ENCODE peak calls at places on chromosomes 5 and 9, in seven cellular contexts. V is mesendoderm, W is neuronal stem cell, X is IMR-90, J is H1, Z is mesenchymal stem cell, Y is trophoblast cell. M is an unnamed sample.

GRCh38 chr9:137310190-137311052 is 8.3 kb upstream of the NRARP start:
- DNase-seq in Y (peak), X (no peak), J (no peak), W (no peak), V (no peak), Z (no peak), M (peak)

GRCh38 chr9:81492710-81493447 is 196.5 kb downstream of the TLE1 start:
- DNase-seq in J (no peak), V (no peak), X (peak), Z (peak), Y (no peak), W (no peak), M (no peak)

GRCh38 chr5:74885170-74885569 is 19.0 kb upstream of the FAM169A start:
- DNase-seq in W (no peak), V (peak), J (no peak), Y (peak), X (no peak), Z (no peak), M (no peak)

GRCh38 chr5:149147673-149148072 is 6.4 kb downstream of the ABLIM3 start:
- DNase-seq in V (no peak), Y (no peak), W (no peak), Z (no peak), X (peak), J (no peak), M (no peak)

GRCh38 chr9:129995409-129996160 is 47.4 kb downstream of the FNBP1 start:
- DNase-seq in Y (peak), X (peak), J (no peak), Z (peak), W (no peak), V (no peak), M (no peak)

GRCh38 chr9:35882996-35883395 is 12.8 kb upstream of the OR13J1 start:
- DNase-seq in Y (no peak), J (no peak), V (no peak), X (peak), Z (peak), W (no peak), M (no peak)

GRCh38 chr5:54234304-54234938 is 76.0 kb downstream of the ARL15 start:
- DNase-seq in Z (peak), W (no peak), X (peak), Y (peak), J (no peak), V (peak), M (no peak)

GRCh38 chr5:178078197-178078995 is 34.9 kb upstream of the N4BP3 start:
- DNase-seq in Y (peak), Z (peak), W (no peak), X (peak), V (no peak), J (no peak), M (no peak)

GRCh38 chr5:14630706-14631105 is 33.8 kb upstream of the OTULIN start:
- DNase-seq in J (no peak), Z (no peak), Y (no peak), X (no peak), V (no peak), W (no peak), M (no peak)

GRCh38 chr5:159010611-159011497 is 88.9 kb downstream of the EBF1 start:
- DNase-seq in J (no peak), V (peak), X (no peak), W (no peak), Y (no peak), Z (peak), M (no peak)

GRCh38 chr9:111463036-111463435 is 21.1 kb downstream of the ECPAS start:
- DNase-seq in X (no peak), V (no peak), W (no peak), Y (no peak), J (no peak), Z (no peak), M (no peak)

GRCh38 chr5:132557425-132557805 is 638 bp downstream of the RAD50 start:
- DNase-seq in Y (peak), Z (peak), X (peak), W (no peak), J (no peak), V (peak), M (peak)

GRCh38 chr5:112647428-112647827 is 90.3 kb upstream of the APC start:
- DNase-seq in J (peak), Z (no peak), W (no peak), X (no peak), Y (no peak), V (peak), M (peak)

GRCh38 chr5:68288756-68289134 is 73.2 kb downstream of the PIK3R1 start:
- DNase-seq in Z (peak), X (no peak), J (no peak), W (no peak), Y (no peak), V (peak), M (no peak)

DNA sequence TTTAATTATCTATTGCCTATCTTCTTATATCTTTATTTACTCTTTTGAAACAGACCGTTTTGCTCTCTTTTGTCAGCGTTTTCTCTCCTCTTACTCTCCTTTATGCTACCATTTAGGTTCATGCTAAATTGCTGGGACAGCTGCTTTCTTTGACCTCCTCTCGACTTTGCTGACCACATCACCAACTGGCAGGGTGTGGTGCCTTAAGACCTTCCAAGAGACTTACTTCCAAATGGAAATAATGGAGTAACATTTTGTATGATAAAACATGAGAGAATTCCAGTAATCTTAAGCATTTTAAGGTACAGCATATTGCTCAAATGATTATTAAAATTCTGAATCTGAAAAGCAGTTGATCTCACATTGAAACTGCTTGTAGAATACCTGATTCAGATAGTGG is 71.5 kb upstream of the MEF2C start:
- DNase-seq in X (no peak), V (no peak), Z (no peak), J (no peak), W (no peak), Y (no peak), M (no peak)
- H4K8ac ChIP-seq in X (no peak), V (no peak), Z (no peak), J (no peak), W (no peak), Y (no peak), M (no peak)

GRCh38 chr5:153209016-153209415 is 281.5 kb upstream of the GRIA1 start:
- DNase-seq in V (no peak), J (no peak), Z (no peak), X (no peak), Y (no peak), W (no peak), M (no peak)

GRCh38 chr5:153211052-153211451 is 279.4 kb upstream of the GRIA1 start:
- DNase-seq in V (no peak), J (no peak), W (peak), Y (no peak), Z (no peak), X (no peak), M (no peak)

GRCh38 chr5:153212471-153212870 is 278.0 kb upstream of the GRIA1 start:
- DNase-seq in V (no peak), X (no peak), J (no peak), Z (no peak), W (no peak), Y (no peak), M (no peak)

GRCh38 chr5:153209687-153210086 is 280.8 kb upstream of the GRIA1 start:
- DNase-seq in W (no peak), Y (no peak), V (no peak), X (no peak), Z (no peak), J (no peak), M (no peak)
- H4K8ac ChIP-seq in W (no peak), Y (no peak), V (no peak), X (no peak), Z (no peak), J (no peak), M (no peak)

DNA sequence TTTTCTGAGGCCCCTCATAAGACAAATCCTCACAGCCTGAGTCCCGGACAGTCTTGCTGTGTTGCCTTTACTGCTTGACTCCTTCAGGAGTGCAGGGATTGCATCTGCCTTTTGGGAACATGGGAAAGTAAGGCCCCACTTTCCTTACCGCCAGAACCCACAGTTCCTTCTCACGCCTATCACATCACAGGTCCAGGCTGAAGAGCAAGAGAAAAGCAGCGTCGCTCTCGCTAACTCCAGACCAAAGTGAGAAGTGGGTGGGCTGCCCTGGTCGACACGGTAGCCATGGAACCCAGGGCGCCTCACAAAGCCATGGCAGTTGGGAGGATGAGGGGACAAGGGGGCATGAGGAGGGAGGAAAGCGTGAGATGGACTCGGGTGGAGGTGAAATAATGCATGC is 7.9 kb upstream of the ZDHHC11 start:
- DNase-seq in Z (no peak), J (no peak), Y (no peak), V (no peak), X (no peak), W (no peak), M (no peak)
- H4K8ac ChIP-seq in Z (no peak), J (no peak), Y (no peak), V (no peak), X (no peak), W (no peak), M (no peak)

GRCh38 chr5:31347558-31347905 is 154.0 kb downstream of the CDH6 start:
- DNase-seq in J (no peak), Z (no peak), Y (peak), W (no peak), X (no peak), V (no peak), M (no peak)
- H4K8ac ChIP-seq in J (no peak), Z (no peak), Y (no peak), W (no peak), X (no peak), V (no peak), M (no peak)